ENCODE peak calls at places on chromosomes 13 and 19, in ten cellular contexts. W is OCI-LY7, A is esophagus squamous epithelium, H is vagina, T is PC-9, V is AG10803, J is kidney, Q is mucosa of descending colon, S is body of pancreas, K is fibroblast of lung. O is an unnamed sample.
A peak's percentile ranks its signal among the peaks of the same experiment; 100 is the strongest.

GRCh38 chr13:20331419-20331818 is 99.3 kb upstream of the GJB6 start:
- DNase-seq in W (no peak), A (no peak), H (no peak), T (no peak), V (no peak), J (no peak), Q (no peak), S (no peak), K (no peak), O (no peak)

GRCh38 chr19:49387936-49388372 is at the start of gene KASH5:
- DNase-seq in W (peak; percentile 98), A (peak; percentile 27), H (no peak), T (peak; percentile 59), V (peak; percentile 53), J (peak; percentile 96), Q (peak; percentile 92), S (peak; percentile 92), K (peak; percentile 22), O (peak; percentile 41)

GRCh38 chr19:15466851-15467733 is 2.7 kb upstream of the RASAL3 start:
- DNase-seq in W (peak; percentile 55), A (no peak), H (no peak), T (peak; percentile 80), V (peak; percentile 28), J (peak; percentile 29), Q (no peak), S (no peak), K (peak; percentile 79), O (peak; percentile 87)

GRCh38 chr19:44111910-44112463 is 1.2 kb upstream of the ZNF225 start:
- DNase-seq in W (no peak), A (no peak), H (no peak), T (no peak), V (peak; percentile 79), J (no peak), Q (no peak), S (peak; percentile 9), K (peak; percentile 94), O (peak; percentile 91)

GRCh38 chr19:15249912-15250634 is 17.8 kb upstream of the EPHX3 start:
- DNase-seq in W (no peak), A (no peak), H (no peak), T (no peak), V (peak; percentile 94), J (peak; percentile 92), Q (no peak), S (peak; percentile 61), K (peak; percentile 92), O (peak; percentile 95)

GRCh38 chr13:80149757-80150156 is 191.2 kb downstream of the SPRY2 start:
- DNase-seq in W (no peak), A (no peak), H (no peak), T (no peak), V (no peak), J (no peak), Q (no peak), S (no peak), K (no peak), O (no peak)

GRCh38 chr13:41694902-41695301 is 237.6 kb downstream of the RGCC start:
- DNase-seq in W (peak; percentile 45), A (no peak), H (no peak), T (no peak), V (peak; percentile 95), J (peak; percentile 71), Q (no peak), S (peak; percentile 69), K (peak; percentile 96), O (peak; percentile 95)

GRCh38 chr19:42693760-42694350 is 46.4 kb downstream of the PSG3 start:
- DNase-seq in W (peak; percentile 24), A (no peak), H (no peak), T (peak; percentile 37), V (peak; percentile 54), J (no peak), Q (no peak), S (peak; percentile 31), K (peak; percentile 33), O (peak; percentile 51)

GRCh38 chr13:80011448-80012212 is 329.3 kb downstream of the SPRY2 start:
- DNase-seq in W (no peak), A (no peak), H (no peak), T (no peak), V (no peak), J (no peak), Q (no peak), S (peak; percentile 6), K (no peak), O (peak; percentile 64)

GRCh38 chr19:19444694-19445155 is 39.2 kb downstream of the GATAD2A start:
- DNase-seq in W (peak; percentile 51), A (no peak), H (no peak), T (no peak), V (peak; percentile 39), J (peak; percentile 20), Q (no peak), S (no peak), K (peak; percentile 40), O (peak; percentile 54)

DNA sequence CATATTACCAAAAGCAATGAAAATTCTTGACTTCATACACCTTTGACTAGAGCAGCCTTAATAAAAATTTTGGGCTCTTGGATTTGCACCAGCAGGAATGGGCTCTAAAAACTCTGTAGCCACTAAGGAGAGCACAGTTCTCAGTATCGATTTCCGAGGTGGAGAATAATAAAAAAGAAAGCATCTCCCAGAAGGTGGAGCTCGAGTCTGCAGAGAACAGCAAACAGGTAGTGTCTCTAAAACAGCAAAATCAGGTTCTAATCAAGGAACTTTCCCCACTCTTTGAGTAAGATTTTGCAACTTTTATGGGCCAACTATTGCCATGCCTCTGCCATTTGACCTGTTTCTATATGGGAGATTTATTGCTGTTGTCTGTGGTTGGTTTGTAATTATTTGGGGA is 258.7 kb upstream of the GPC6 start:
- DNase-seq in W (no peak), A (no peak), H (no peak), T (no peak), V (peak; percentile 13), J (no peak), Q (no peak), S (no peak), K (peak; percentile 8), O (peak; percentile 23)
- TF ChIP-seq CTCF in W (no peak), A (no peak), H (no peak), T (peak; percentile 23), V (peak; percentile 31), J (no peak), Q (no peak), S (no peak), K (no peak), O (peak; percentile 15)

DNA sequence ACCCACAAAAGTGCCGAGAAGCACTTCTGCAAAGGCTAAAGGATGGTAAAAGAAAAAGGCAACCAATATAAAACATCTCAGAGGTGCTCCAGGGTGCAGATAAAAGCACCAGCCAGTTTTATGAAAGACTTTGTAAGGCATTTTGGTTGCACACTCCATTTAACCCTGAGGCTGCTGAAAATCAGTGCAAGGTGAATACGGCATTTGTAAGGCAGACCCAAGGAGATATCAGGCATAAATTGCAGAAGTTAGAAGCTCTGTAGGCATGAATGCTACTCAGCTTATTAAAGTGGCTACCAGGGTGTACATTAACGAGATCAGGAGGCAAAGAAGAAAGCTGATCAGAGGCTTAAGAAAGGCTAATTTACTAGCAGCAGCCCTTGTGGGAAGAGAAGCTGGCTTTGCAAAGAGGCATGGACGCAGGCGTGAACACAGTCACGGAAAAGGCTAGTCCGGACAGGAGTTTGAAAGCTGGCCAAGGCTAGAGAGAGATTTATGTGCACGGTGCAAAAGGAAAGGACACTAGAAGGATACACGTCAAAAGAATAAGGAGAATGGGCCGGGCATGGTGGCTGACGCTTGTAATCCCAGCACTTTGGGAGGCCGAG is 99.6 kb downstream of the ZNF429 start:
- DNase-seq in W (no peak), A (no peak), H (no peak), T (no peak), V (no peak), J (no peak), Q (no peak), S (peak; percentile 39), K (peak; percentile 20), O (no peak)
- H3K4me3 ChIP-seq in W (peak overlapping the region; percentile 66), A (peak overlapping the region; percentile 51), H (peak overlapping the region; percentile 47), T (peak overlapping the region; percentile 63), V (peak overlapping the region; percentile 54), J (peak overlapping the region; percentile 66), Q (no peak overlapping the region), S (no peak overlapping the region), K (peak overlapping the region; percentile 28), O (peak overlapping the region; percentile 37)

GRCh38 chr13:91805605-91806004 is 407.2 kb downstream of the GPC5 start:
- DNase-seq in W (peak; percentile 46), A (no peak), H (no peak), T (no peak), V (no peak), J (no peak), Q (no peak), S (no peak), K (no peak), O (peak; percentile 3)
- TF ChIP-seq CTCF in W (no peak), A (no peak), H (no peak), T (no peak), V (no peak), J (no peak), Q (no peak), S (no peak), K (peak; percentile 37), O (peak; percentile 13)

DNA sequence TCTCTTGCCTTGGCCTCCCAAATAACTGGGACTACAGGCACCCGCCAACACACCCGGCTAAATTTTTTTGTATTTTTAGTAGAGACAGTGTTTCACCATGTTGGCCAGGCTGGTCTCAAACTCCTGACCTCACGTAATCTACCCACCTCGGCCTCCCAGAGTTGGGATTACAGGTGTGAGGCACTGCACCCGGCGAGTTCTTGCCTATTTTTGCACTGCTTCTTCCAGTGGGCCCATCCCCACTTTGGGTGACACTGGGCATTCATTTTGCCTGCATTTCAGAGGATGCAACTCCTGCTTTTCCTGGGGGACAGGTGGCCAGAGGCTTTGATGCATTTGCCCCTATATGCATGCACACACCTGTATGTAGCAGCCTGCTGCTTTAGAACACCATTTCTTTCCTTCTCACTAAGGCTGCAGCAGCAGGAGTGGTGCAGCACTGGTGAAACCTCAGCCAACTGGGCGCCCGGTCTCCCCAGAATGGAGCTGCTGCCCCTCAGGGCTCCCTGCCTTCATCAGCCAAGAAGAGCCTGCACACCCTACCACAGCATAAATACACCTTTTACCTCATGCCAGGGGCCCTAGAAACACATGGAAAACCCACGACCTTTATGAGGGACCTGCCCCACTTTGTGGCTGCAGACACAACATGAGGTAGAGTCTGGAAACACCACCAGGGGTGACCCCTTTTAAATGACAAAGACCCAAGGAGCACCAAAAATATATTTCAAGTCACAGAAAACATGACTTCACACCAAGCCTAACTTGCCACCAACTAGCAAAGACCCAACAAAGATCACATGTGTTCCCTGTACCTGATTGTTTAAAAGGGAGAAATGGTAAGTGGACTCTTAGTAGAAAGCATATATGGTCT is 36.8 kb upstream of the POP4 start:
- DNase-seq in W (no peak), A (no peak), H (peak; percentile 72), T (no peak), V (no peak), J (no peak), Q (no peak), S (no peak), K (no peak), O (no peak)
- H3K4me3 ChIP-seq in W (no peak overlapping the region), A (no peak overlapping the region), H (no peak overlapping the region), T (no peak overlapping the region), V (no peak overlapping the region), J (no peak overlapping the region), Q (no peak overlapping the region), S (no peak overlapping the region), K (no peak overlapping the region), O (no peak overlapping the region)

GRCh38 chr19:40570313-40571004 is 6.2 kb upstream of the SHKBP1 start:
- DNase-seq in W (peak; percentile 100), A (peak; percentile 94), H (no peak), T (peak; percentile 96), V (peak; percentile 99), J (peak; percentile 100), Q (peak; percentile 100), S (peak; percentile 100), K (peak; percentile 99), O (peak; percentile 100)
- TF ChIP-seq CTCF in W (no peak), A (peak; percentile 36), H (no peak), T (no peak), V (peak; percentile 56), J (no peak), Q (no peak), S (peak; percentile 64), K (no peak), O (no peak)

O was measured in fibroblast of pulmonary artery.